ENCODE peak calls at places on chromosomes 13 and 19, in seven cellular contexts. One of them, this sample, is unnamed.
A peak's percentile ranks its signal among the peaks of the same experiment; 100 is the strongest.

GRCh38 chr19:13846533-13847032 is 30.4 kb upstream of the NANOS3 start:
- DNase-seq in pancreas: peak; percentile 78
- DNase-seq in mesothelial cell of epicardium: no peak
- DNase-seq in endodermal cell: peak; percentile 96
- DNase-seq in heart left ventricle: peak; percentile 92
- DNase-seq in psoas muscle: peak; percentile 90
- DNase-seq in upper lobe of left lung: peak; percentile 96
- DNase-seq in this sample: peak; percentile 96

GRCh38 chr13:73579574-73580274 is 520.9 kb downstream of the KLF5 start:
- DNase-seq in upper lobe of left lung: no peak
- DNase-seq in mesothelial cell of epicardium: no peak
- DNase-seq in endodermal cell: no peak
- DNase-seq in pancreas: no peak
- DNase-seq in psoas muscle: no peak
- DNase-seq in heart left ventricle: no peak
- DNase-seq in this sample: no peak

GRCh38 chr19:17294051-17294891 is 9.0 kb downstream of the ABHD8 start:
- DNase-seq in mesothelial cell of epicardium: no peak
- DNase-seq in pancreas: peak; percentile 61
- DNase-seq in psoas muscle: peak; percentile 69
- DNase-seq in heart left ventricle: no peak
- DNase-seq in endodermal cell: peak; percentile 96
- DNase-seq in upper lobe of left lung: no peak
- DNase-seq in this sample: peak; percentile 50

GRCh38 chr19:35000338-35000646 is 169 bp downstream of the GRAMD1A start:
- DNase-seq in mesothelial cell of epicardium: no peak
- DNase-seq in heart left ventricle: no peak
- DNase-seq in psoas muscle: no peak
- DNase-seq in pancreas: no peak
- DNase-seq in upper lobe of left lung: no peak
- DNase-seq in endodermal cell: no peak
- DNase-seq in this sample: no peak

GRCh38 chr19:24052811-24053210 is 34.2 kb upstream of the ZNF254 start:
- DNase-seq in heart left ventricle: no peak
- DNase-seq in pancreas: no peak
- DNase-seq in upper lobe of left lung: no peak
- DNase-seq in psoas muscle: no peak
- DNase-seq in endodermal cell: no peak
- DNase-seq in mesothelial cell of epicardium: no peak
- DNase-seq in this sample: no peak

GRCh38 chr19:58554494-58555368 is at the start of gene CHMP2A:
- DNase-seq in psoas muscle: peak; percentile 100
- DNase-seq in mesothelial cell of epicardium: peak; percentile 98
- DNase-seq in endodermal cell: peak; percentile 99
- DNase-seq in upper lobe of left lung: peak; percentile 98
- DNase-seq in pancreas: peak; percentile 100
- DNase-seq in heart left ventricle: peak; percentile 99
- DNase-seq in this sample: peak; percentile 99

GRCh38 chr19:4539169-4539696 is 603 bp downstream of the LRG1 start:
- DNase-seq in pancreas: no peak
- DNase-seq in endodermal cell: no peak
- DNase-seq in mesothelial cell of epicardium: no peak
- DNase-seq in heart left ventricle: no peak
- DNase-seq in psoas muscle: no peak
- DNase-seq in upper lobe of left lung: no peak
- DNase-seq in this sample: no peak

GRCh38 chr13:44386932-44387556 is 13.4 kb downstream of the SERP2 start:
- DNase-seq in heart left ventricle: no peak
- DNase-seq in endodermal cell: no peak
- DNase-seq in psoas muscle: no peak
- DNase-seq in mesothelial cell of epicardium: no peak
- DNase-seq in upper lobe of left lung: no peak
- DNase-seq in pancreas: no peak
- DNase-seq in this sample: no peak

GRCh38 chr19:3455393-3455955 is 24.9 kb downstream of the SMIM24 start:
- DNase-seq in heart left ventricle: no peak
- DNase-seq in mesothelial cell of epicardium: no peak
- DNase-seq in pancreas: no peak
- DNase-seq in endodermal cell: no peak
- DNase-seq in psoas muscle: no peak
- DNase-seq in upper lobe of left lung: no peak
- DNase-seq in this sample: no peak

GRCh38 chr13:25860862-25861261 is 191.0 kb downstream of the SHISA2 start:
- DNase-seq in upper lobe of left lung: no peak
- DNase-seq in heart left ventricle: no peak
- DNase-seq in endodermal cell: no peak
- DNase-seq in mesothelial cell of epicardium: no peak
- DNase-seq in psoas muscle: no peak
- DNase-seq in pancreas: no peak
- DNase-seq in this sample: no peak

GRCh38 chr19:35262101-35262761 is 6.5 kb upstream of the USF2 start:
- DNase-seq in endodermal cell: peak; percentile 49
- DNase-seq in heart left ventricle: no peak
- DNase-seq in psoas muscle: peak; percentile 55
- DNase-seq in pancreas: peak; percentile 54
- DNase-seq in mesothelial cell of epicardium: no peak
- DNase-seq in upper lobe of left lung: no peak
- DNase-seq in this sample: no peak

GRCh38 chr13:28658539-28658795 is 463 bp upstream of the POMP start:
- DNase-seq in heart left ventricle: no peak
- DNase-seq in psoas muscle: no peak
- DNase-seq in endodermal cell: no peak
- DNase-seq in mesothelial cell of epicardium: no peak
- DNase-seq in pancreas: no peak
- DNase-seq in upper lobe of left lung: no peak
- DNase-seq in this sample: no peak

GRCh38 chr13:41649659-41650058 is 192.3 kb downstream of the RGCC start:
- DNase-seq in mesothelial cell of epicardium: no peak
- DNase-seq in psoas muscle: no peak
- DNase-seq in endodermal cell: peak; percentile 62
- DNase-seq in pancreas: no peak
- DNase-seq in heart left ventricle: no peak
- DNase-seq in upper lobe of left lung: no peak
- DNase-seq in this sample: no peak

GRCh38 chr19:1027020-1027952 is 878 bp downstream of the CNN2 start:
- DNase-seq in psoas muscle: peak; percentile 56
- DNase-seq in upper lobe of left lung: no peak
- DNase-seq in mesothelial cell of epicardium: no peak
- DNase-seq in pancreas: no peak
- DNase-seq in endodermal cell: peak; percentile 72
- DNase-seq in heart left ventricle: no peak
- DNase-seq in this sample: peak; percentile 24

GRCh38 chr13:88339271-88339741 is 668.1 kb downstream of the SLITRK5 start:
- DNase-seq in psoas muscle: no peak
- DNase-seq in heart left ventricle: no peak
- DNase-seq in pancreas: no peak
- DNase-seq in mesothelial cell of epicardium: no peak
- DNase-seq in upper lobe of left lung: no peak
- DNase-seq in endodermal cell: no peak
- DNase-seq in this sample: no peak

GRCh38 chr19:32063601-32064000 is 281.8 kb upstream of the ZNF507 start:
- DNase-seq in psoas muscle: no peak
- DNase-seq in heart left ventricle: peak; percentile 59
- DNase-seq in pancreas: no peak
- DNase-seq in mesothelial cell of epicardium: no peak
- DNase-seq in upper lobe of left lung: no peak
- DNase-seq in endodermal cell: no peak
- DNase-seq in this sample: no peak

GRCh38 chr13:112760931-112761330 is 71.1 kb downstream of the ATP11A start:
- DNase-seq in psoas muscle: no peak
- DNase-seq in pancreas: no peak
- DNase-seq in endodermal cell: no peak
- DNase-seq in heart left ventricle: no peak
- DNase-seq in mesothelial cell of epicardium: no peak
- DNase-seq in upper lobe of left lung: no peak
- DNase-seq in this sample: no peak

GRCh38 chr19:35468637-35469036 is 20.6 kb downstream of the FFAR2 start:
- DNase-seq in upper lobe of left lung: peak; percentile 69
- DNase-seq in psoas muscle: no peak
- DNase-seq in endodermal cell: peak; percentile 87
- DNase-seq in heart left ventricle: peak; percentile 50
- DNase-seq in mesothelial cell of epicardium: no peak
- DNase-seq in pancreas: peak; percentile 71
- DNase-seq in this sample: peak; percentile 70

GRCh38 chr19:16052353-16052752 is 23.9 kb upstream of the TPM4 start:
- DNase-seq in mesothelial cell of epicardium: no peak
- DNase-seq in psoas muscle: no peak
- DNase-seq in pancreas: no peak
- DNase-seq in heart left ventricle: no peak
- DNase-seq in endodermal cell: no peak
- DNase-seq in upper lobe of left lung: no peak
- DNase-seq in this sample: no peak

GRCh38 chr19:1057185-1057857 is 9.6 kb upstream of the ARHGAP45 start:
- DNase-seq in pancreas: no peak
- DNase-seq in endodermal cell: peak; percentile 69
- DNase-seq in heart left ventricle: no peak
- DNase-seq in mesothelial cell of epicardium: no peak
- DNase-seq in upper lobe of left lung: no peak
- DNase-seq in psoas muscle: no peak
- DNase-seq in this sample: peak; percentile 42

GRCh38 chr13:71867101-71867814 is at the start of gene DACH1:
- DNase-seq in psoas muscle: peak; percentile 69
- DNase-seq in endodermal cell: peak; percentile 80
- DNase-seq in upper lobe of left lung: peak; percentile 53
- DNase-seq in pancreas: peak; percentile 61
- DNase-seq in heart left ventricle: peak; percentile 59
- DNase-seq in mesothelial cell of epicardium: peak; percentile 43
- DNase-seq in this sample: no peak

DNA sequence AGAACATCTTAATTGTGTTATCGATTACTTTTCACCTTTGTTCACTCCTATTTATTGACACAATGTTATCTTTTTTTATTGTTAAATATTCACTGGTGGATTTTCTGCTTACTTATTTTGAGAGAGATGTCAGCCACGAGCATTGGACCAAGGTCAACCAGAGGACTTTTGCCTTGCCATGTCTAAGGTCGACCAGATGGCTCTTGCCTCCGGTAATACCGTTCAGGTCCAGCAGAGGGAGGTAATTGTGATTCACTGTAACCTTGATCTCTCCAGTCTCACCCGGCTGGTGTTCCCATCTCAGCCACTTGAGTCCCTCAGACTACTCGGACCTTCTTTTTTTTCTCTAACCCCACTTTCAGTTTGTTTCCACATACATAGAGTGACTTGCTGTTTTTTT is 1438.1 kb downstream of the UQCRFS1 start:
- DNase-seq in mesothelial cell of epicardium: no peak
- DNase-seq in upper lobe of left lung: no peak
- DNase-seq in heart left ventricle: no peak
- DNase-seq in pancreas: no peak
- DNase-seq in psoas muscle: no peak
- DNase-seq in endodermal cell: peak; percentile 86
- DNase-seq in this sample: no peak
- TF ChIP-seq CTCF in mesothelial cell of epicardium: no peak
- TF ChIP-seq CTCF in upper lobe of left lung: no peak
- TF ChIP-seq CTCF in heart left ventricle: no peak
- TF ChIP-seq CTCF in pancreas: no peak
- TF ChIP-seq CTCF in psoas muscle: no peak
- TF ChIP-seq CTCF in endodermal cell: peak; percentile 51
- TF ChIP-seq CTCF in this sample: peak; percentile 21

GRCh38 chr19:11405846-11406643 is 13.1 kb downstream of the RGL3 start:
- DNase-seq in pancreas: no peak
- DNase-seq in psoas muscle: no peak
- DNase-seq in endodermal cell: peak; percentile 88
- DNase-seq in mesothelial cell of epicardium: no peak
- DNase-seq in heart left ventricle: no peak
- DNase-seq in upper lobe of left lung: no peak
- DNase-seq in this sample: no peak
- TF ChIP-seq CTCF in pancreas: no peak
- TF ChIP-seq CTCF in psoas muscle: no peak
- TF ChIP-seq CTCF in endodermal cell: peak; percentile 62
- TF ChIP-seq CTCF in mesothelial cell of epicardium: no peak
- TF ChIP-seq CTCF in heart left ventricle: peak; percentile 29
- TF ChIP-seq CTCF in upper lobe of left lung: no peak
- TF ChIP-seq CTCF in this sample: no peak

GRCh38 chr13:77489566-77490337 is 45.8 kb upstream of the SCEL start:
- DNase-seq in pancreas: no peak
- DNase-seq in mesothelial cell of epicardium: no peak
- DNase-seq in upper lobe of left lung: no peak
- DNase-seq in endodermal cell: no peak
- DNase-seq in psoas muscle: no peak
- DNase-seq in heart left ventricle: no peak
- DNase-seq in this sample: no peak

GRCh38 chr13:77494226-77494625 is 41.3 kb upstream of the SCEL start:
- DNase-seq in mesothelial cell of epicardium: no peak
- DNase-seq in endodermal cell: no peak
- DNase-seq in upper lobe of left lung: no peak
- DNase-seq in pancreas: no peak
- DNase-seq in heart left ventricle: no peak
- DNase-seq in psoas muscle: no peak
- DNase-seq in this sample: no peak

DNA sequence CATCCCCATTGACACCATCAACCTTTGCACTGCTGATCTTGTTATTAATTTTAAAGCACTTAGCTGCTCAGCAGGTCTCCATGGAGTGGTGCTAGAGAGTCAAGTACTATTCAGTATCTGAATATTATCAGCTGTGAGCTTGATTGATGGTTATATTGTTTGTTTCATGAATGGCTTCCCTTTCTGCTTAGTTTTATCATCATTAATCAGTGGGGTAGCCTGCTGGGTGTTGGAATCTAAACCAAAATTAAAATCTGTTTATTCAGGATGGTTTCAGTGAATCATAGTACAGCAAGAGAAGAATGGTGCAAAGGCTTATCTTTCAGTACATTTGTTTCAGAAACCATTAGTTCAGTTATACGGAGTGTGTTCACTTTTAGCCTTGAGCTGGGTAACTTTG is 42.5 kb upstream of the SCEL start:
- DNase-seq in psoas muscle: no peak
- DNase-seq in endodermal cell: no peak
- DNase-seq in mesothelial cell of epicardium: no peak
- DNase-seq in upper lobe of left lung: no peak
- DNase-seq in pancreas: no peak
- DNase-seq in heart left ventricle: no peak
- DNase-seq in this sample: peak; percentile 7
- TF ChIP-seq CTCF in psoas muscle: peak; percentile 46
- TF ChIP-seq CTCF in endodermal cell: peak; percentile 58
- TF ChIP-seq CTCF in mesothelial cell of epicardium: no peak
- TF ChIP-seq CTCF in upper lobe of left lung: peak; percentile 48
- TF ChIP-seq CTCF in pancreas: peak; percentile 17
- TF ChIP-seq CTCF in heart left ventricle: peak; percentile 27
- TF ChIP-seq CTCF in this sample: no peak

DNA sequence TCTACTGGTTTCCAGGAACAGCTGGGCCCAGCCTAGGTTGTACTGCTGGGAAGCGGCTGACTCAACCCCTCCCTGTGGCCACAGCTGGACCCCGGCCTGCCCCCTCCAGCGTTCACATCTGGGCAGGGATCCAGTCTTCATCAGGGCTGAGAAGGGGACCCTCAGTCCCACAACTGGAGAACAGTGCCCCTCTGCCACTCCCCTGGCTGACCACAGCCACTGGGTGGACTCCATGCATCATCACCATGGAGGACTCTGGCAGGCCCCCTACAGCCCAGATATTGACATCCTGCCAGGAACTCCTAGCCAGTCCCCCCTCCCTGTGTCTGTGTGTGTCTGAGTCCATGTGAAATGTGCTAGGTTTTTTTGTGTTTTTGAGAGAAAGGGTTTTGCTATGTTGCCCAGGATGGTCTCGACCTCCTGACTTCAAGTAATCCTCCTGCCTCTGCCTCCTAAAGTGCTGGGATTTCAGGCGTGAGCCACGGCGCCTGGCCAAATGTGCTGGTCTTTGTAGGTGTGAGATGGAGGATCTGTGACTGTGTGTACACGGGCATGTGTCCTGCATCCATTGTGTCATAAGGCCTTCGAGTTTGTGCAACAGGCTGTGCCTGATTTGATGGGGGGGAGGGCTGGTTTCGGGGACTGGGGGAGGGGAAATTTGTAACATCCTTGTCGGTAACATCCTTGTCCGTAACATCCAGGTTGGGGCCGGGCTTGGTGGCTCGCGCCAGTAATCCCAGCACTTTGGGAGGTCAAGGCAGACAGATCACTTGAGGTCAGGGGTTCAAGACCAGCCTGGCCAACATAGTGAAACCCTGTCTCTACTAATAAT is 4.0 kb upstream of the HOOK2 start:
- DNase-seq in heart left ventricle: peak; percentile 74
- DNase-seq in endodermal cell: peak; percentile 75
- DNase-seq in upper lobe of left lung: peak; percentile 62
- DNase-seq in psoas muscle: peak; percentile 79
- DNase-seq in mesothelial cell of epicardium: no peak
- DNase-seq in pancreas: peak; percentile 63
- DNase-seq in this sample: peak; percentile 9
- TF ChIP-seq CTCF in heart left ventricle: no peak
- TF ChIP-seq CTCF in endodermal cell: peak; percentile 54
- TF ChIP-seq CTCF in upper lobe of left lung: no peak
- TF ChIP-seq CTCF in psoas muscle: no peak
- TF ChIP-seq CTCF in mesothelial cell of epicardium: no peak
- TF ChIP-seq CTCF in pancreas: no peak
- TF ChIP-seq CTCF in this sample: no peak

This sample was measured in Calu3.